ENCODE peak calls at places on chromosome 5, in ten cellular contexts. One of them, this sample, is unnamed.

GRCh38 chr5:107546685-107547084 is 124.1 kb downstream of the EFNA5 start:
- DNase-seq in colonic mucosa: no peak
- DNase-seq in GM03348: no peak
- DNase-seq in activated CD4-positive, alpha-beta T cell treated with anti-CD3 and anti-CD28 coated beads, Interleukin-2, amount 10 ng/mL, durations not matched to agents 24 days and 14 days: no peak
- DNase-seq in AG20443: no peak
- DNase-seq in fibroblast of lung: no peak
- DNase-seq in EL: no peak
- DNase-seq in activated T-helper 1 cell treated with Interleukin-2 at 50 U/mL for 16 hours: no peak
- DNase-seq in H9: no peak
- DNase-seq in sciatic nerve: no peak
- DNase-seq in this sample: no peak

GRCh38 chr5:18179579-18179978 is 545.3 kb downstream of the TAF11L14 start:
- DNase-seq in colonic mucosa: no peak
- DNase-seq in GM03348: no peak
- DNase-seq in activated CD4-positive, alpha-beta T cell treated with anti-CD3 and anti-CD28 coated beads, Interleukin-2, amount 10 ng/mL, durations not matched to agents 24 days and 14 days: no peak
- DNase-seq in AG20443: no peak
- DNase-seq in fibroblast of lung: no peak
- DNase-seq in EL: no peak
- DNase-seq in activated T-helper 1 cell treated with Interleukin-2 at 50 U/mL for 16 hours: no peak
- DNase-seq in H9: no peak
- DNase-seq in sciatic nerve: no peak
- DNase-seq in this sample: no peak

GRCh38 chr5:126415789-126416188 is 7.4 kb upstream of the GRAMD2B start:
- DNase-seq in colonic mucosa: no peak
- DNase-seq in GM03348: no peak
- DNase-seq in activated CD4-positive, alpha-beta T cell treated with anti-CD3 and anti-CD28 coated beads, Interleukin-2, amount 10 ng/mL, durations not matched to agents 24 days and 14 days: no peak
- DNase-seq in AG20443: no peak
- DNase-seq in fibroblast of lung: no peak
- DNase-seq in EL: no peak
- DNase-seq in activated T-helper 1 cell treated with Interleukin-2 at 50 U/mL for 16 hours: no peak
- DNase-seq in H9: no peak
- DNase-seq in sciatic nerve: no peak
- DNase-seq in this sample: no peak

GRCh38 chr5:156529902-156530301 is 202.9 kb downstream of the SGCD start:
- DNase-seq in colonic mucosa: no peak
- DNase-seq in GM03348: peak
- DNase-seq in activated CD4-positive, alpha-beta T cell treated with anti-CD3 and anti-CD28 coated beads, Interleukin-2, amount 10 ng/mL, durations not matched to agents 24 days and 14 days: no peak
- DNase-seq in AG20443: peak
- DNase-seq in fibroblast of lung: no peak
- DNase-seq in EL: no peak
- DNase-seq in activated T-helper 1 cell treated with Interleukin-2 at 50 U/mL for 16 hours: no peak
- DNase-seq in H9: no peak
- DNase-seq in sciatic nerve: no peak
- DNase-seq in this sample: peak

GRCh38 chr5:153079396-153079795 is 411.1 kb upstream of the GRIA1 start:
- DNase-seq in colonic mucosa: no peak
- DNase-seq in GM03348: no peak
- DNase-seq in activated CD4-positive, alpha-beta T cell treated with anti-CD3 and anti-CD28 coated beads, Interleukin-2, amount 10 ng/mL, durations not matched to agents 24 days and 14 days: no peak
- DNase-seq in AG20443: no peak
- DNase-seq in fibroblast of lung: no peak
- DNase-seq in EL: no peak
- DNase-seq in activated T-helper 1 cell treated with Interleukin-2 at 50 U/mL for 16 hours: no peak
- DNase-seq in H9: no peak
- DNase-seq in sciatic nerve: no peak
- DNase-seq in this sample: no peak

GRCh38 chr5:31100047-31100575 is 93.4 kb upstream of the CDH6 start:
- DNase-seq in colonic mucosa: no peak
- DNase-seq in GM03348: no peak
- DNase-seq in activated CD4-positive, alpha-beta T cell treated with anti-CD3 and anti-CD28 coated beads, Interleukin-2, amount 10 ng/mL, durations not matched to agents 24 days and 14 days: no peak
- DNase-seq in AG20443: no peak
- DNase-seq in fibroblast of lung: no peak
- DNase-seq in EL: no peak
- DNase-seq in activated T-helper 1 cell treated with Interleukin-2 at 50 U/mL for 16 hours: no peak
- DNase-seq in H9: no peak
- DNase-seq in sciatic nerve: no peak
- DNase-seq in this sample: no peak

GRCh38 chr5:179121667-179122111 is 61.5 kb downstream of the ZNF354C start:
- DNase-seq in colonic mucosa: no peak
- DNase-seq in GM03348: no peak
- DNase-seq in activated CD4-positive, alpha-beta T cell treated with anti-CD3 and anti-CD28 coated beads, Interleukin-2, amount 10 ng/mL, durations not matched to agents 24 days and 14 days: no peak
- DNase-seq in AG20443: no peak
- DNase-seq in fibroblast of lung: no peak
- DNase-seq in EL: no peak
- DNase-seq in activated T-helper 1 cell treated with Interleukin-2 at 50 U/mL for 16 hours: no peak
- DNase-seq in H9: no peak
- DNase-seq in sciatic nerve: no peak
- DNase-seq in this sample: no peak

GRCh38 chr5:1874348-1874747 is 8.4 kb downstream of the IRX4 start:
- DNase-seq in colonic mucosa: no peak
- DNase-seq in GM03348: no peak
- DNase-seq in activated CD4-positive, alpha-beta T cell treated with anti-CD3 and anti-CD28 coated beads, Interleukin-2, amount 10 ng/mL, durations not matched to agents 24 days and 14 days: no peak
- DNase-seq in AG20443: no peak
- DNase-seq in fibroblast of lung: no peak
- DNase-seq in EL: no peak
- DNase-seq in activated T-helper 1 cell treated with Interleukin-2 at 50 U/mL for 16 hours: no peak
- DNase-seq in H9: no peak
- DNase-seq in sciatic nerve: no peak
- DNase-seq in this sample: no peak

GRCh38 chr5:91469517-91470165 is 86.5 kb upstream of the ARRDC3 start:
- DNase-seq in colonic mucosa: no peak
- DNase-seq in GM03348: no peak
- DNase-seq in activated CD4-positive, alpha-beta T cell treated with anti-CD3 and anti-CD28 coated beads, Interleukin-2, amount 10 ng/mL, durations not matched to agents 24 days and 14 days: no peak
- DNase-seq in AG20443: no peak
- DNase-seq in fibroblast of lung: peak
- DNase-seq in EL: peak
- DNase-seq in activated T-helper 1 cell treated with Interleukin-2 at 50 U/mL for 16 hours: no peak
- DNase-seq in H9: no peak
- DNase-seq in sciatic nerve: no peak
- DNase-seq in this sample: peak

GRCh38 chr5:84487963-84488362 is 103.3 kb upstream of the EDIL3 start:
- DNase-seq in colonic mucosa: no peak
- DNase-seq in GM03348: peak
- DNase-seq in activated CD4-positive, alpha-beta T cell treated with anti-CD3 and anti-CD28 coated beads, Interleukin-2, amount 10 ng/mL, durations not matched to agents 24 days and 14 days: no peak
- DNase-seq in AG20443: peak
- DNase-seq in fibroblast of lung: peak
- DNase-seq in EL: peak
- DNase-seq in activated T-helper 1 cell treated with Interleukin-2 at 50 U/mL for 16 hours: no peak
- DNase-seq in H9: no peak
- DNase-seq in sciatic nerve: no peak
- DNase-seq in this sample: peak

GRCh38 chr5:131214828-131215227 is 44.1 kb downstream of the LYRM7 start:
- DNase-seq in colonic mucosa: no peak
- DNase-seq in GM03348: no peak
- DNase-seq in activated CD4-positive, alpha-beta T cell treated with anti-CD3 and anti-CD28 coated beads, Interleukin-2, amount 10 ng/mL, durations not matched to agents 24 days and 14 days: no peak
- DNase-seq in AG20443: no peak
- DNase-seq in fibroblast of lung: no peak
- DNase-seq in EL: no peak
- DNase-seq in activated T-helper 1 cell treated with Interleukin-2 at 50 U/mL for 16 hours: no peak
- DNase-seq in H9: no peak
- DNase-seq in sciatic nerve: no peak
- DNase-seq in this sample: no peak

GRCh38 chr5:13354611-13355010 is 589.9 kb downstream of the DNAH5 start:
- DNase-seq in colonic mucosa: no peak
- DNase-seq in GM03348: no peak
- DNase-seq in activated CD4-positive, alpha-beta T cell treated with anti-CD3 and anti-CD28 coated beads, Interleukin-2, amount 10 ng/mL, durations not matched to agents 24 days and 14 days: no peak
- DNase-seq in AG20443: no peak
- DNase-seq in fibroblast of lung: peak
- DNase-seq in EL: no peak
- DNase-seq in activated T-helper 1 cell treated with Interleukin-2 at 50 U/mL for 16 hours: no peak
- DNase-seq in H9: no peak
- DNase-seq in sciatic nerve: no peak
- DNase-seq in this sample: no peak

GRCh38 chr5:169950333-169950732 is 30.0 kb downstream of the INSYN2B start:
- DNase-seq in colonic mucosa: no peak
- DNase-seq in GM03348: no peak
- DNase-seq in activated CD4-positive, alpha-beta T cell treated with anti-CD3 and anti-CD28 coated beads, Interleukin-2, amount 10 ng/mL, durations not matched to agents 24 days and 14 days: no peak
- DNase-seq in AG20443: no peak
- DNase-seq in fibroblast of lung: no peak
- DNase-seq in EL: no peak
- DNase-seq in activated T-helper 1 cell treated with Interleukin-2 at 50 U/mL for 16 hours: no peak
- DNase-seq in H9: no peak
- DNase-seq in sciatic nerve: no peak
- DNase-seq in this sample: no peak

GRCh38 chr5:151019331-151019730 is 1.1 kb upstream of the GPX3 start:
- DNase-seq in colonic mucosa: no peak
- DNase-seq in GM03348: no peak
- DNase-seq in activated CD4-positive, alpha-beta T cell treated with anti-CD3 and anti-CD28 coated beads, Interleukin-2, amount 10 ng/mL, durations not matched to agents 24 days and 14 days: no peak
- DNase-seq in AG20443: no peak
- DNase-seq in fibroblast of lung: no peak
- DNase-seq in EL: no peak
- DNase-seq in activated T-helper 1 cell treated with Interleukin-2 at 50 U/mL for 16 hours: no peak
- DNase-seq in H9: no peak
- DNase-seq in sciatic nerve: no peak
- DNase-seq in this sample: no peak

GRCh38 chr5:138936225-138936967 is 61.3 kb upstream of the LRRTM2 start:
- DNase-seq in colonic mucosa: no peak
- DNase-seq in GM03348: no peak
- DNase-seq in activated CD4-positive, alpha-beta T cell treated with anti-CD3 and anti-CD28 coated beads, Interleukin-2, amount 10 ng/mL, durations not matched to agents 24 days and 14 days: no peak
- DNase-seq in AG20443: no peak
- DNase-seq in fibroblast of lung: no peak
- DNase-seq in EL: no peak
- DNase-seq in activated T-helper 1 cell treated with Interleukin-2 at 50 U/mL for 16 hours: no peak
- DNase-seq in H9: no peak
- DNase-seq in sciatic nerve: no peak
- DNase-seq in this sample: no peak

GRCh38 chr5:148697177-148697820 is 43.0 kb upstream of the HTR4 start:
- DNase-seq in colonic mucosa: no peak
- DNase-seq in GM03348: peak
- DNase-seq in activated CD4-positive, alpha-beta T cell treated with anti-CD3 and anti-CD28 coated beads, Interleukin-2, amount 10 ng/mL, durations not matched to agents 24 days and 14 days: no peak
- DNase-seq in AG20443: peak
- DNase-seq in fibroblast of lung: peak
- DNase-seq in EL: peak
- DNase-seq in activated T-helper 1 cell treated with Interleukin-2 at 50 U/mL for 16 hours: no peak
- DNase-seq in H9: no peak
- DNase-seq in sciatic nerve: no peak
- DNase-seq in this sample: peak